ENCODE peak calls at places on chromosomes 11 and 22, in six cellular contexts. P, A, V, F, D and H are unnamed samples.

GRCh38 chr11:120532511-120533196 is 21.1 kb downstream of the GRIK4 start:
- ATAC-seq in P (no peak), A (no peak), V (peak; percentile 44), F (no peak), D (no peak), H (peak; percentile 39)

GRCh38 chr11:78380615-78381029 is 37.0 kb downstream of the GAB2 start:
- ATAC-seq in P (no peak), A (no peak), V (peak; percentile 50), F (peak; percentile 33), D (no peak), H (no peak)

GRCh38 chr11:126072141-126072741 is 9.6 kb upstream of the CDON start:
- ATAC-seq in P (no peak), A (no peak), V (peak; percentile 39), F (no peak), D (peak; percentile 42), H (no peak)

GRCh38 chr11:74081428-74081827 is 72.5 kb upstream of the UCP3 start:
- ATAC-seq in P (no peak), A (no peak), V (no peak), F (no peak), D (no peak), H (no peak)

GRCh38 chr11:32400196-32400595 is 35.1 kb downstream of the WT1 start:
- ATAC-seq in P (no peak), A (no peak), V (no peak), F (peak; percentile 45), D (no peak), H (no peak)

GRCh38 chr22:17098379-17098819 is 13.6 kb downstream of the IL17RA start:
- ATAC-seq in P (peak; percentile 51), A (no peak), V (no peak), F (peak; percentile 63), D (peak; percentile 54), H (peak; percentile 68)

GRCh38 chr22:31278643-31279326 is 13.5 kb downstream of the PIK3IP1 start:
- ATAC-seq in P (no peak), A (no peak), V (no peak), F (no peak), D (no peak), H (no peak)

GRCh38 chr22:36258750-36259619 is 6.1 kb downstream of the APOL1 start:
- ATAC-seq in P (no peak), A (no peak), V (no peak), F (peak; percentile 67), D (peak; percentile 85), H (peak; percentile 64)

GRCh38 chr22:16988257-16988656 is 19.8 kb downstream of the GAB4 start:
- ATAC-seq in P (no peak), A (no peak), V (no peak), F (peak; percentile 47), D (no peak), H (no peak)

GRCh38 chr11:107140988-107141387 is 122.7 kb upstream of the GUCY1A2 start:
- ATAC-seq in P (no peak), A (no peak), V (no peak), F (no peak), D (no peak), H (no peak)

GRCh38 chr22:25149014-25149413 is 50.6 kb upstream of the CRYBB3 start:
- ATAC-seq in P (no peak), A (no peak), V (no peak), F (no peak), D (no peak), H (no peak)

GRCh38 chr11:31492320-31492913 is 17.0 kb downstream of the IMMP1L start:
- ATAC-seq in P (no peak), A (no peak), V (no peak), F (no peak), D (no peak), H (no peak)

GRCh38 chr11:16880184-16880583 is 134.0 kb downstream of the PLEKHA7 start:
- ATAC-seq in P (no peak), A (no peak), V (no peak), F (no peak), D (no peak), H (no peak)

GRCh38 chr11:88618716-88619462 is 281.4 kb upstream of the CTSC start:
- ATAC-seq in P (no peak), A (no peak), V (no peak), F (no peak), D (no peak), H (no peak)

GRCh38 chr11:36817336-36817965 is 219.4 kb upstream of the RAG2 start:
- ATAC-seq in P (no peak), A (peak; percentile 40), V (peak; percentile 24), F (no peak), D (peak; percentile 61), H (no peak)

GRCh38 chr11:134277176-134278001 is 1.2 kb downstream of the GLB1L3 start:
- ATAC-seq in P (no peak), A (no peak), V (no peak), F (no peak), D (no peak), H (no peak)

GRCh38 chr11:107882095-107882820 is 23.7 kb upstream of the SLC35F2 start:
- ATAC-seq in P (no peak), A (no peak), V (no peak), F (no peak), D (no peak), H (no peak)

GRCh38 chr11:30697032-30697431 is 110.9 kb upstream of the MPPED2 start:
- ATAC-seq in P (no peak), A (no peak), V (no peak), F (no peak), D (no peak), H (no peak)

GRCh38 chr22:28989484-28989883 is 72.1 kb downstream of the C22orf31 start:
- ATAC-seq in P (no peak), A (no peak), V (no peak), F (no peak), D (no peak), H (no peak)

GRCh38 chr11:134762248-134763029 is 350.4 kb upstream of the B3GAT1 start:
- ATAC-seq in P (no peak), A (no peak), V (no peak), F (peak; percentile 87), D (no peak), H (no peak)

GRCh38 chr11:79119491-79120284 is 321.1 kb downstream of the TENM4 start:
- ATAC-seq in P (no peak), A (no peak), V (no peak), F (no peak), D (no peak), H (no peak)

GRCh38 chr11:23778971-23779370 is 717.9 kb upstream of the LUZP2 start:
- ATAC-seq in P (no peak), A (no peak), V (no peak), F (no peak), D (no peak), H (no peak)

GRCh38 chr11:113873241-113873626 is 2.1 kb downstream of the USP28 start:
- ATAC-seq in P (no peak), A (no peak), V (no peak), F (no peak), D (no peak), H (no peak)

GRCh38 chr11:14237333-14237988 is 121.5 kb downstream of the RRAS2 start:
- ATAC-seq in P (peak; percentile 37), A (no peak), V (no peak), F (no peak), D (peak; percentile 98), H (peak; percentile 44)

DNA sequence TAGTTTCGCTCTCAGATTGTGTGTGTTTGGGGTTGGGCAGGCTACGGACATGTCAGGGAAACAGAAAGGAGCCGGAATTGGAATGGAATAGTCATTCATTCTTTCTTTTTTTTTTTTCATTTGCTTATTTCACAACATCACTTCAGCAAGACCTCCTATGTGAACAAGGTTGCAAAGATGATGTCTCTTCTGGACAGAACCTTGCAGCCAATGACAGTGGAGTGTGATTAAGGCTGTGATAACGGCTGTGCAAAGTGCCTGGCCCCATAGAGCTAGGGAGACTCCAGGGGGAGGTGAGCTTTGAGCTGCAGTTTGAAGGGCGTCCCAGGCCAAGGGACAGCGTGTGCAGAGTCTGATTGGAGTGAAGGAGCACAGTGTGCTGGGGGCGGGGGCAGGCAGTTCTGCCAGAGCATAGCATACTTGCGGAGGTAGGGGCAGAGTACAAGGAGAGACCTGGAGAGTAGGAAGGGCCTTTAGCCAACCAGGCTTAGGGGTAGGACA is 3.4 kb downstream of the TIGD3 start:
- ATAC-seq in P (peak; percentile 0), A (no peak), V (peak; percentile 80), F (peak; percentile 54), D (no peak), H (no peak)
- TF ChIP-seq EP300 in P (no peak), A (no peak), V (no peak), F (no peak), D (no peak), H (no peak)

DNA sequence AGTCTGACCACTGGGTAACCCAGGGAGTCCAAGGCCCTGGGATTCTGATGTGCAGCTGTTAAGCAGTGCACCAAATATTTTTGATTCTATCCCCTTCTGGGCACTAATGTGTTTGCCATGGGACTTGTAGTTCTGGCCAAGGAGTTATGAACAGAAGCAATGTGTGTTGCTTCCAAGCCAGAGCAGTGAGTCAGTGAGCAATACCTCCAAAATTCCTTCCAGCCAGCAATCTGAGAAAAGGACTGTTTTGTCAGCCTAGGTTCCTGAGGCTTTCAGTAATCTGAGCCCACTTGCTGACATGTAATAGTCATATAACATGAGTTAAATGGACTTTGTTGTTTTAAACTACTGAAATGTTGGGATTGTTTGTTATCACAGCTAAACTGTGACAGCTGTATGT is 311.4 kb downstream of the NELL1 start:
- ATAC-seq in P (no peak), A (no peak), V (no peak), F (no peak), D (no peak), H (no peak)
- TF ChIP-seq POLR2A in P (no peak), A (no peak), V (no peak), F (no peak), D (no peak), H (no peak)

GRCh38 chr22:26474687-26475086 is 8.9 kb downstream of the HPS4 start:
- ATAC-seq in P (no peak), A (no peak), V (no peak), F (no peak), D (peak; percentile 78), H (no peak)

GRCh38 chr22:26466196-26466595 is 17.4 kb downstream of the HPS4 start:
- ATAC-seq in P (no peak), A (no peak), V (no peak), F (no peak), D (no peak), H (no peak)

GRCh38 chr22:26470807-26471206 is 12.8 kb downstream of the HPS4 start:
- ATAC-seq in P (no peak), A (no peak), V (no peak), F (no peak), D (no peak), H (no peak)

GRCh38 chr22:26476705-26477340 is 6.8 kb downstream of the HPS4 start:
- ATAC-seq in P (no peak), A (no peak), V (no peak), F (no peak), D (no peak), H (no peak)

DNA sequence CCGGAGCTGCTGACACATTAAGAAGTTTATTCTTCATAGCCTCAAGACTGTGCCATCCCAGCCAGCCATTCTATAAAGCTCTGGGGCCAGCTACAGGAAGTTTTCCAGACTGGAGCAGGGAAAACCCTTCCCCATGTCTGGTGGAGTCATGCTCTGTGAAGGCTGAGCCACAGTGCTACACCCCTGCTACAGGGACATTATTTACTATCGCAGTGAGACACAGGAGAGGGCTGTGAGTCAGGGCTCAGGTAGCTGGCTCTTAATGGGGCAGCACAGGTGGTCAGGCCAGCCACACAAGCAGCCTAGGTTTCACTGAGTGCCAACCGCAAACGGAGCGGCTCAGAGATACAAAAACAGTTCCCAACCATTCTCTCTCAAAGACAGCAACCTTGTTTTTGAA is 12.1 kb downstream of the HPS4 start:
- ATAC-seq in P (peak; percentile 72), A (peak; percentile 95), V (no peak), F (no peak), D (no peak), H (no peak)
- TF ChIP-seq EP300 in P (no peak), A (peak; percentile 28), V (no peak), F (no peak), D (no peak), H (no peak)

GRCh38 chr22:38153821-38154562 is 27.6 kb downstream of the PLA2G6 start:
- ATAC-seq in P (no peak), A (peak; percentile 25), V (peak; percentile 95), F (peak; percentile 27), D (no peak), H (no peak)
- TF ChIP-seq POLR2A in P (no peak), A (no peak), V (no peak), F (no peak), D (no peak), H (no peak)